ENCODE peak calls at places on chromosome 3, in eight cellular contexts. T is left ventricle myocardium inferior; C is transverse colon; R is HCT116; S is CD4-positive, alpha-beta T cell; I is esophagus squamous epithelium; O is cardiac muscle cell; E is CD8-positive, alpha-beta T cell. V is an unnamed sample.

GRCh38 chr3:111720681-111721380 is 125.7 kb upstream of the ZBED2 start:
- DNase-seq in O (no peak), T (no peak), I (no peak), C (no peak), S (no peak), R (no peak), E (no peak), V (no peak)

GRCh38 chr3:42349765-42350594 is 60.4 kb downstream of the LYZL4 start:
- DNase-seq in S (no peak), T (no peak), I (no peak), C (no peak), O (no peak), E (no peak), R (no peak), V (no peak)

GRCh38 chr3:81245505-81245904 is 515.9 kb downstream of the GBE1 start:
- DNase-seq in R (no peak), I (no peak), T (no peak), C (no peak), E (no peak), O (no peak), S (no peak), V (no peak)

GRCh38 chr3:177201707-177202397 is 4.6 kb upstream of the TBL1XR1 start:
- DNase-seq in I (no peak), S (peak; percentile 51), C (peak; percentile 42), R (no peak), T (no peak), E (peak; percentile 44), O (peak; percentile 34), V (peak; percentile 74)

GRCh38 chr3:70820397-70820796 is 508.0 kb upstream of the MDFIC2 start:
- DNase-seq in R (no peak), S (no peak), T (no peak), I (no peak), E (no peak), C (no peak), O (no peak), V (no peak)

GRCh38 chr3:103085465-103085864 is 650.6 kb downstream of the ZPLD1 start:
- DNase-seq in T (no peak), R (no peak), I (no peak), O (no peak), S (no peak), C (no peak), E (no peak), V (no peak)

GRCh38 chr3:36710606-36711005 is 53.7 kb downstream of the DCLK3 start:
- DNase-seq in E (no peak), C (no peak), I (no peak), O (no peak), R (no peak), S (no peak), T (no peak), V (no peak)

GRCh38 chr3:72135636-72136035 is 350.7 kb upstream of the PROK2 start:
- DNase-seq in E (no peak), T (no peak), S (no peak), O (no peak), R (no peak), C (no peak), I (no peak), V (no peak)

GRCh38 chr3:106120334-106120733 is 251.5 kb upstream of the CBLB start:
- DNase-seq in C (no peak), S (no peak), R (no peak), I (no peak), O (peak; percentile 46), T (no peak), E (no peak), V (no peak)

GRCh38 chr3:11186771-11187170 is 32.5 kb downstream of the HRH1 start:
- DNase-seq in S (no peak), I (no peak), O (no peak), E (no peak), C (no peak), R (no peak), T (no peak), V (no peak)

GRCh38 chr3:79521221-79521848 is 246.5 kb downstream of the ROBO1 start:
- DNase-seq in E (no peak), C (no peak), S (no peak), R (peak; percentile 8), I (no peak), T (no peak), O (peak; percentile 62), V (peak; percentile 13)

DNA sequence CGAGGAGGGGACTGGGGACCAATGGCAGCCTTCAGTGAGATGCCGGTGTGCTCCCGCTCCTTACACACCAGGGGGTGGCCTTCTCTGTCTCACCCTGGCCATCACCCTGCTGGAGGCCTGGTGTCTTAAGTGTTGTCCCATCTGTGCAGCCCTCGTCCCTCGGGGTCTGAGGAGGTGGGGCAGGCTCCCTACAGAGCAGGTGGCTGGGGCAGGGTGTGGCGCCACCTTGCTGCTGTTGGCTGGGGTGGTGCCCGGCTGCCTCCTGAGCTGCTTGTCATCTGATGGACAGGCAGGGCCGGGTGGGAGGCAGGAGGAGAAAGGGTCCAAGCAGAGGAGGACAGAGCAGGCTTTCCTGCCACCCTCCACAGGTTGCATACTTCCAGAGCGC is 25.9 kb downstream of the PTPN23 start:
- DNase-seq in C (no peak), O (no peak), T (no peak), I (no peak), S (no peak), R (no peak), E (no peak), V (no peak)
- TF ChIP-seq CTCF in C (no peak), O (no peak), T (no peak), I (no peak), S (no peak), R (no peak), E (no peak), V (no peak)

DNA sequence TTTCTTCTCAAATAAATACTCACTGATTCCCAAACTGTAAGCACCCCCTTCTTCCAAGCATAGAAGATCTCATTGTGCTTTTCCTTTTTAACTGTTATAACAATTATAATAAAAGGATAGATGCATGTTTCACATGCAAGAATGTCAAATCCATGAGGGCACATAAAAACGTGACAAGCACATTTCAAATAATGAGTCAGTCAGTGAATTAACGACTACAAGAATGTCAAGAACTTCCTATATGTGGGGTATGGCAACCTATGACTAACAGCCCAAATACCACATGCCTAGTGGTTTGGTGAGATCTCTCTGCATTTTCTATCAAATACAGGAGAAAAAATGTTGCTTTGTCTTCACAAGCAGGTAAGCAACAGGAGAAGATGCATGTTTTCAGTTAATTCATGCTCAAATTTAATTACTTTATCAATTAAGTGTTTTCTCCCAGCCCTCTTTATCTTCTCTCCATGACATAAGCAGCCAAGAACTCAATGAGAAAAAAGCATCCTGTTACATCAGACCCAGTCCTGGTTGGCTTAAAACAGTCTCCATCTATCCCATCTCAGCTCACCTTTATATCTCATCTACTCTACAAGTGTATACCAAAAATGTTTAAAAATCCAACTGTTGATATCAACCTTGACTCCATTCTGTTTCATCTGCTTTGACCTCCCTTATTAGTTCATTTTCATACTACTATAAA is 181.5 kb upstream of the LMCD1 start:
- DNase-seq in I (no peak), O (peak; percentile 68), T (no peak), S (no peak), C (no peak), R (no peak), E (no peak), V (peak; percentile 31)
- H3K27ac ChIP-seq in I (no peak overlapping the region), O (no peak overlapping the region), T (no peak overlapping the region), S (no peak overlapping the region), C (no peak overlapping the region), R (no peak overlapping the region), E (no peak overlapping the region), V (no peak overlapping the region)

GRCh38 chr3:150238995-150239612 is 169.0 kb upstream of the TSC22D2 start:
- DNase-seq in T (no peak), R (peak; percentile 56), C (peak; percentile 38), E (no peak), S (no peak), I (no peak), O (no peak), V (no peak)
- TF ChIP-seq CTCF in T (peak; percentile 39), R (peak; percentile 80), C (peak; percentile 57), E (no peak), S (no peak), I (no peak), O (peak; percentile 32), V (peak; percentile 49)

GRCh38 chr3:58171126-58171525 is 39.6 kb downstream of the DNASE1L3 start:
- DNase-seq in R (no peak), C (no peak), T (no peak), O (no peak), E (no peak), I (no peak), S (no peak), V (no peak)

GRCh38 chr3:58168498-58168897 is 42.3 kb downstream of the DNASE1L3 start:
- DNase-seq in T (no peak), E (no peak), C (no peak), O (no peak), I (no peak), R (no peak), S (no peak), V (no peak)

GRCh38 chr3:58170376-58170775 is 40.4 kb downstream of the DNASE1L3 start:
- DNase-seq in C (no peak), T (no peak), E (no peak), I (no peak), S (no peak), O (no peak), R (no peak), V (no peak)

GRCh38 chr3:58167431-58168351 is 43.1 kb downstream of the DNASE1L3 start:
- DNase-seq in C (peak; percentile 74), T (peak; percentile 68), R (no peak), E (peak; percentile 38), I (no peak), S (peak; percentile 25), O (peak; percentile 81), V (peak; percentile 30)

GRCh38 chr3:58169371-58169770 is 41.4 kb downstream of the DNASE1L3 start:
- DNase-seq in S (no peak), C (no peak), O (no peak), R (no peak), E (no peak), I (no peak), T (no peak), V (no peak)
- H3K27ac ChIP-seq in S (no peak overlapping the region), C (no peak overlapping the region), O (no peak overlapping the region), R (no peak overlapping the region), E (no peak overlapping the region), I (no peak overlapping the region), T (no peak overlapping the region), V (peak overlapping the region; percentile 31)

GRCh38 chr3:157115069-157116006 is 44.6 kb downstream of the CCNL1 start:
- DNase-seq in O (peak; percentile 57), C (no peak), S (no peak), T (no peak), R (no peak), E (no peak), I (no peak), V (no peak)

GRCh38 chr3:157112536-157112935 is 47.4 kb downstream of the CCNL1 start:
- DNase-seq in E (no peak), T (no peak), S (no peak), I (no peak), R (no peak), C (no peak), O (peak; percentile 66), V (no peak)

GRCh38 chr3:157111578-157111977 is 48.4 kb downstream of the CCNL1 start:
- DNase-seq in E (no peak), T (no peak), R (no peak), I (no peak), O (peak; percentile 87), S (no peak), C (no peak), V (no peak)

GRCh38 chr3:157116017-157116416 is 43.9 kb downstream of the CCNL1 start:
- DNase-seq in E (no peak), C (no peak), O (no peak), T (no peak), I (no peak), R (no peak), S (no peak), V (no peak)

GRCh38 chr3:157113832-157114505 is 46.0 kb downstream of the CCNL1 start:
- DNase-seq in S (no peak), R (no peak), E (no peak), C (no peak), O (no peak), I (no peak), T (no peak), V (no peak)
- TF ChIP-seq CTCF in S (no peak), R (peak; percentile 4), E (no peak), C (no peak), O (peak; percentile 3), I (no peak), T (no peak), V (no peak)

V was measured in RWPE1.